ENCODE peak calls at places on chromosomes 6 and 20, in seven cellular contexts. One of them, this sample, is unnamed.

GRCh38 chr6:1570848-1571247 is 38.9 kb upstream of the FOXC1 start:
- DNase-seq in K562: no peak
- DNase-seq in HCT116: no peak
- DNase-seq in IMR-90: no peak
- DNase-seq in heart left ventricle: no peak
- DNase-seq in ovary: no peak
- DNase-seq in HepG2: no peak
- DNase-seq in this sample: no peak

GRCh38 chr6:118896339-118897136 is 2.6 kb downstream of the ASF1A start:
- DNase-seq in heart left ventricle: no peak
- DNase-seq in K562: peak
- DNase-seq in ovary: no peak
- DNase-seq in HepG2: peak
- DNase-seq in HCT116: peak
- DNase-seq in IMR-90: peak
- DNase-seq in this sample: peak

GRCh38 chr20:38610521-38610920 is 8.9 kb downstream of the ARHGAP40 start:
- DNase-seq in HCT116: no peak
- DNase-seq in ovary: no peak
- DNase-seq in IMR-90: peak
- DNase-seq in HepG2: no peak
- DNase-seq in heart left ventricle: no peak
- DNase-seq in K562: no peak
- DNase-seq in this sample: peak

GRCh38 chr20:13995841-13996240 is 525 bp downstream of the MACROD2 start:
- DNase-seq in ovary: peak
- DNase-seq in heart left ventricle: peak
- DNase-seq in HCT116: no peak
- DNase-seq in K562: no peak
- DNase-seq in IMR-90: no peak
- DNase-seq in HepG2: no peak
- DNase-seq in this sample: no peak

GRCh38 chr20:10508060-10508459 is 73.0 kb downstream of the SLX4IP start:
- DNase-seq in HCT116: peak
- DNase-seq in HepG2: no peak
- DNase-seq in IMR-90: peak
- DNase-seq in ovary: peak
- DNase-seq in K562: no peak
- DNase-seq in heart left ventricle: no peak
- DNase-seq in this sample: peak

GRCh38 chr6:20340459-20340858 is 61.2 kb upstream of the E2F3 start:
- DNase-seq in heart left ventricle: no peak
- DNase-seq in HepG2: no peak
- DNase-seq in K562: no peak
- DNase-seq in IMR-90: no peak
- DNase-seq in ovary: no peak
- DNase-seq in HCT116: no peak
- DNase-seq in this sample: no peak

GRCh38 chr20:39042279-39043150 is 80.4 kb downstream of the DHX35 start:
- DNase-seq in K562: no peak
- DNase-seq in ovary: no peak
- DNase-seq in heart left ventricle: no peak
- DNase-seq in HCT116: no peak
- DNase-seq in IMR-90: peak
- DNase-seq in HepG2: no peak
- DNase-seq in this sample: no peak

GRCh38 chr6:149264629-149265028 is 52.9 kb upstream of the TAB2 start:
- DNase-seq in ovary: no peak
- DNase-seq in heart left ventricle: no peak
- DNase-seq in IMR-90: no peak
- DNase-seq in K562: no peak
- DNase-seq in HCT116: no peak
- DNase-seq in HepG2: peak
- DNase-seq in this sample: no peak

GRCh38 chr6:20631525-20631924 is 97.3 kb downstream of the CDKAL1 start:
- DNase-seq in IMR-90: no peak
- DNase-seq in HCT116: no peak
- DNase-seq in ovary: no peak
- DNase-seq in HepG2: no peak
- DNase-seq in heart left ventricle: no peak
- DNase-seq in K562: no peak
- DNase-seq in this sample: no peak

GRCh38 chr6:154937306-154938244 is 57.5 kb upstream of the TIAM2 start:
- DNase-seq in ovary: no peak
- DNase-seq in HepG2: no peak
- DNase-seq in heart left ventricle: no peak
- DNase-seq in HCT116: no peak
- DNase-seq in K562: no peak
- DNase-seq in IMR-90: peak
- DNase-seq in this sample: no peak

GRCh38 chr20:23366384-23366783 is 4.4 kb downstream of the GZF1 start:
- DNase-seq in heart left ventricle: no peak
- DNase-seq in HepG2: no peak
- DNase-seq in K562: no peak
- DNase-seq in IMR-90: no peak
- DNase-seq in ovary: no peak
- DNase-seq in HCT116: no peak
- DNase-seq in this sample: no peak

GRCh38 chr6:140039343-140039742 is 664.9 kb upstream of the CITED2 start:
- DNase-seq in ovary: no peak
- DNase-seq in IMR-90: no peak
- DNase-seq in HCT116: no peak
- DNase-seq in heart left ventricle: no peak
- DNase-seq in K562: no peak
- DNase-seq in HepG2: no peak
- DNase-seq in this sample: no peak

GRCh38 chr20:19249515-19249914 is 37.1 kb downstream of the SLC24A3 start:
- DNase-seq in heart left ventricle: no peak
- DNase-seq in ovary: no peak
- DNase-seq in K562: no peak
- DNase-seq in HCT116: no peak
- DNase-seq in HepG2: no peak
- DNase-seq in IMR-90: peak
- DNase-seq in this sample: no peak

GRCh38 chr6:117548797-117549301 is 53.5 kb downstream of the GOPC start:
- DNase-seq in heart left ventricle: no peak
- DNase-seq in K562: no peak
- DNase-seq in HCT116: no peak
- DNase-seq in ovary: no peak
- DNase-seq in HepG2: peak
- DNase-seq in IMR-90: peak
- DNase-seq in this sample: no peak

GRCh38 chr6:6678185-6678671 is 89.7 kb downstream of the LY86 start:
- DNase-seq in HCT116: no peak
- DNase-seq in ovary: no peak
- DNase-seq in IMR-90: peak
- DNase-seq in HepG2: peak
- DNase-seq in heart left ventricle: no peak
- DNase-seq in K562: peak
- DNase-seq in this sample: peak

GRCh38 chr20:46353506-46354206 is 45.4 kb upstream of the CDH22 start:
- DNase-seq in ovary: no peak
- DNase-seq in heart left ventricle: no peak
- DNase-seq in K562: no peak
- DNase-seq in IMR-90: no peak
- DNase-seq in HCT116: no peak
- DNase-seq in HepG2: peak
- DNase-seq in this sample: no peak

GRCh38 chr6:169296170-169296569 is 42.5 kb upstream of the THBS2 start:
- DNase-seq in heart left ventricle: no peak
- DNase-seq in ovary: no peak
- DNase-seq in HCT116: no peak
- DNase-seq in IMR-90: peak
- DNase-seq in HepG2: peak
- DNase-seq in K562: no peak
- DNase-seq in this sample: no peak

GRCh38 chr6:113630365-113630737 is 226.8 kb upstream of the MARCKS start:
- DNase-seq in heart left ventricle: no peak
- DNase-seq in IMR-90: peak
- DNase-seq in HCT116: no peak
- DNase-seq in HepG2: no peak
- DNase-seq in K562: no peak
- DNase-seq in ovary: no peak
- DNase-seq in this sample: no peak

GRCh38 chr20:52340036-52340634 is 148.6 kb upstream of the ZFP64 start:
- DNase-seq in IMR-90: no peak
- DNase-seq in HCT116: no peak
- DNase-seq in K562: peak
- DNase-seq in heart left ventricle: no peak
- DNase-seq in ovary: no peak
- DNase-seq in HepG2: peak
- DNase-seq in this sample: no peak

GRCh38 chr20:50113420-50114224 is 672 bp upstream of the UBE2V1 start:
- DNase-seq in HCT116: no peak
- DNase-seq in IMR-90: no peak
- DNase-seq in ovary: no peak
- DNase-seq in heart left ventricle: no peak
- DNase-seq in HepG2: no peak
- DNase-seq in K562: no peak
- DNase-seq in this sample: no peak

GRCh38 chr20:50111829-50112495 is 988 bp downstream of the UBE2V1 start:
- DNase-seq in heart left ventricle: no peak
- DNase-seq in ovary: no peak
- DNase-seq in HepG2: no peak
- DNase-seq in HCT116: no peak
- DNase-seq in K562: no peak
- DNase-seq in IMR-90: no peak
- DNase-seq in this sample: no peak

GRCh38 chr20:50112512-50113419 is at the start of gene UBE2V1:
- DNase-seq in heart left ventricle: peak
- DNase-seq in IMR-90: peak
- DNase-seq in K562: peak
- DNase-seq in ovary: peak
- DNase-seq in HCT116: peak
- DNase-seq in HepG2: peak
- DNase-seq in this sample: peak

GRCh38 chr20:50110141-50111047 is 2.6 kb downstream of the UBE2V1 start:
- DNase-seq in HepG2: peak
- DNase-seq in K562: no peak
- DNase-seq in ovary: no peak
- DNase-seq in HCT116: no peak
- DNase-seq in IMR-90: no peak
- DNase-seq in heart left ventricle: no peak
- DNase-seq in this sample: no peak

GRCh38 chr20:50111120-50111828 is 1.7 kb downstream of the UBE2V1 start:
- DNase-seq in K562: no peak
- DNase-seq in HCT116: no peak
- DNase-seq in heart left ventricle: no peak
- DNase-seq in HepG2: no peak
- DNase-seq in IMR-90: peak
- DNase-seq in ovary: no peak
- DNase-seq in this sample: peak
- TF ChIP-seq POLR2A in K562: no peak
- TF ChIP-seq POLR2A in HCT116: no peak
- TF ChIP-seq POLR2A in heart left ventricle: no peak
- TF ChIP-seq POLR2A in HepG2: no peak
- TF ChIP-seq POLR2A in IMR-90: peak
- TF ChIP-seq POLR2A in ovary: no peak
- TF ChIP-seq POLR2A in this sample: no peak

DNA sequence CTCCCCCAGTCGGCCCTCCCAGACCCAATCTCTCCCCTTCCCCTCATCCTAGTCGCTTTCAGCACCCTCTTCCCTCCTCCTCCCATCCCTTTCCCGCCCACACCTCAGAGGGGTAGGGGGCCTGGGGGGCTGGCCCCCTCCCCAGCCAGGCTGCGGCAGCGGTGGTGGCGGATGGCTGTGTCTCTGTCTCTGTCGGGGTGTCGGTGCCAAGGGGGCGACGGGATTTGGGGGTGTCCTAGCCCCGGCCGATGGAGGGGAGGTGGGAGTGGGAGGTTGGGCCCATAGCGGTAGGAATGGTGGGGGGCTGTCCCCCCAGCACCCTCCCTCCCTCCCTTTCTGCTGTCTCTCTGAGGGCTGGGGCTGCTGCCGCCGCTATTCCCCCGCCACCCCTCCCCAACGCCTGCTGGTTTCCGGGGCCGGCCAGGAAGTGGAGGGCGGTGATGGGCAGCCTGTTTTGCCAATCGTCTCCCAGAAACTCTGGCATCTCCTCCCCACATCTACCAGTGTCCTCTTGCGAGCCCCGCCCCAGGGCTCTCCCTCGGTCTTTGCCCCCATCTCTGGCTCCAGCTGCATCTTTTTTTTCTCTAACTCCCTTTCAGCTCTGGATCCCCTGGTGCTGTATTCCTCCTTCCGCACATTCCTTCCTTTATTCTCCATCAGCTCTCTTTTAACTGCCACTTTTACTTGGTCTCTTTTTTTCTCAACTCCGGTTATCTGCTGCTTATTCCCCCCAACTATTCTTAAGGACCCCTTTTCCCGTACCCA is at the start of gene AGPAT1:
- DNase-seq in heart left ventricle: peak
- DNase-seq in ovary: peak
- DNase-seq in HepG2: peak
- DNase-seq in IMR-90: peak
- DNase-seq in K562: peak
- DNase-seq in HCT116: peak
- DNase-seq in this sample: peak
- TF ChIP-seq POLR2A in heart left ventricle: no peak
- TF ChIP-seq POLR2A in ovary: peak
- TF ChIP-seq POLR2A in HepG2: peak
- TF ChIP-seq POLR2A in IMR-90: no peak
- TF ChIP-seq POLR2A in K562: peak
- TF ChIP-seq POLR2A in HCT116: peak
- TF ChIP-seq POLR2A in this sample: peak

GRCh38 chr20:2524435-2525272 is 11.7 kb upstream of the TMC2 start:
- DNase-seq in heart left ventricle: peak
- DNase-seq in K562: peak
- DNase-seq in IMR-90: peak
- DNase-seq in HepG2: peak
- DNase-seq in ovary: peak
- DNase-seq in HCT116: peak
- DNase-seq in this sample: peak
- TF ChIP-seq POLR2A in heart left ventricle: no peak
- TF ChIP-seq POLR2A in K562: peak
- TF ChIP-seq POLR2A in IMR-90: peak
- TF ChIP-seq POLR2A in HepG2: peak
- TF ChIP-seq POLR2A in ovary: peak
- TF ChIP-seq POLR2A in HCT116: peak
- TF ChIP-seq POLR2A in this sample: peak

DNA sequence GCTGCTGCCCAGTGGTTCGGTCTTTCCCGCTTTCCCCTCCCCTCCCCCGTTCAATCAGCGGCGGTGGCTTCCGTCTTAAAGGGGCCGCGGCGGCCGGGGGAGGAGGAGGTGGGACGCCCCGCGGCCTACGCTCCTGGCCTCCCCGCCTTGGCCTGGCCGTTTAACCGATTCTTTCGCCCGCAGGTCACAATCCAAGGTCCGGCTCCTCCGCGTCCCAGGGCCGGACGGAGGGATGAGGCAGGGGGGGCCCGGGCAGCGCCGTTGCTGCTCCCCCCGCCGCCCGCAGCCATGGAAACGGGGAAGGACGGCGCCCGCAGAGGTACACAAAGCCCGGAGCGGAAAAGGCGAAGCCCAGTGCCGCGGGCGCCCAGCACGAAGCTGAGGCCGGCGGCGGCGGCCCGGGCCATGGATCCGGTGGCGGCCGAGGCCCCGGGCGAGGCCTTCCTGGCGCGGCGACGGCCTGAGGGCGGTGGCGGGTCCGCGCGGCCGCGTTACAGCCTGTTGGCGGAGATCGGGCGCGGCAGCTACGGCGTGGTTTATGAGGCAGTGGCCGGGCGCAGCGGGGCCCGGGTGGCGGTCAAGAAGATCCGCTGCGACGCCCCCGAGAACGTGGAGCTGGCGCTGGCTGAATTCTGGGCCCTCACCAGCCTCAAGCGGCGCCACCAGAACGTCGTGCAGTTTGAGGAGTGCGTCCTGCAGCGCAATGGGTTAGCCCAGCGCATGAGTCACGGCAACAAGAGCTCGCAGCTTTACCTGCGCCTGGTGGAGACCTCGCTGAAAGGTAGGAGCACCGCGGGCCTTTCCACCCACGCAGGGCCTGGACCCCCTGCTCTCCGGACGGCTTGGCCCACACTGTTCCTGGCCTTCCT is 1.2 kb downstream of the STK35 start:
- DNase-seq in ovary: peak
- DNase-seq in HCT116: peak
- DNase-seq in K562: peak
- DNase-seq in IMR-90: peak
- DNase-seq in heart left ventricle: peak
- DNase-seq in HepG2: peak
- DNase-seq in this sample: peak
- TF ChIP-seq POLR2A in ovary: peak
- TF ChIP-seq POLR2A in HCT116: no peak
- TF ChIP-seq POLR2A in K562: peak
- TF ChIP-seq POLR2A in IMR-90: peak
- TF ChIP-seq POLR2A in heart left ventricle: no peak
- TF ChIP-seq POLR2A in HepG2: peak
- TF ChIP-seq POLR2A in this sample: peak

This sample was measured in H54.